ENCODE peak calls at places on chromosomes 1 and 21, in four cellular contexts. T is K562, B is HepG2, N is H1. K is an unnamed sample.

GRCh38 chr1:90198616-90199015 is 203.7 kb downstream of the ZNF326 start:
- DNase-seq in N (no peak), T (no peak), B (no peak), K (no peak)

GRCh38 chr1:2528016-2528415 is 1.6 kb upstream of the PANK4 start:
- DNase-seq in B (no peak), N (no peak), T (no peak), K (no peak)

GRCh38 chr1:36350659-36351171 is 27.3 kb upstream of the EVA1B start:
- DNase-seq in N (no peak), T (no peak), B (no peak), K (peak)

GRCh38 chr1:159171254-159171687 is at the start of gene CADM3:
- DNase-seq in N (no peak), B (no peak), T (no peak), K (no peak)

GRCh38 chr1:246608616-246609376 is 42.5 kb downstream of the CNST start:
- DNase-seq in T (no peak), B (peak), N (no peak), K (peak)

GRCh38 chr1:205012416-205013140 is 30.4 kb upstream of the CNTN2 start:
- DNase-seq in N (no peak), B (no peak), T (no peak), K (no peak)

GRCh38 chr1:86782482-86782881 is 78.1 kb downstream of the SH3GLB1 start:
- DNase-seq in B (peak), N (no peak), T (no peak), K (no peak)

GRCh38 chr1:152359906-152360305 is at the start of gene FLG2:
- DNase-seq in N (no peak), B (no peak), T (no peak), K (no peak)

GRCh38 chr1:59393211-59394180 is 96.6 kb downstream of the FGGY start:
- DNase-seq in N (no peak), B (peak), T (peak), K (no peak)

GRCh38 chr1:965526-966134 is 652 bp upstream of the PLEKHN1 start:
- DNase-seq in N (no peak), T (no peak), B (no peak), K (no peak)

GRCh38 chr1:112950426-112950825 is 5.6 kb downstream of the SLC16A1 start:
- DNase-seq in T (no peak), N (no peak), B (no peak), K (no peak)

GRCh38 chr1:99529002-99529401 is 116.9 kb upstream of the PALMD start:
- DNase-seq in N (no peak), B (no peak), T (no peak), K (no peak)

GRCh38 chr1:39268906-39269305 is 64.4 kb downstream of the MACF1 start:
- DNase-seq in N (peak), B (no peak), T (no peak), K (no peak)

GRCh38 chr21:31801551-31802234 is 69.8 kb upstream of the SCAF4 start:
- DNase-seq in T (no peak), N (no peak), B (peak), K (no peak)

GRCh38 chr1:65971547-65971946 is 178.9 kb downstream of the PDE4B start:
- DNase-seq in T (no peak), B (no peak), N (no peak), K (no peak)

GRCh38 chr1:84145051-84145450 is 980 bp downstream of the PRKACB start:
- DNase-seq in B (no peak), N (no peak), T (no peak), K (no peak)

GRCh38 chr1:222711319-222712252 is 705 bp downstream of the AIDA start:
- DNase-seq in B (peak), N (no peak), T (peak), K (peak)

GRCh38 chr1:192967211-192967877 is 91.8 kb downstream of the UCHL5 start:
- DNase-seq in B (no peak), T (no peak), N (no peak), K (no peak)

GRCh38 chr1:57204942-57205787 is 218.7 kb downstream of the DAB1 start:
- DNase-seq in B (no peak), N (peak), T (no peak), K (no peak)

GRCh38 chr1:222896630-222897526 is 82.0 kb downstream of the DISP1 start:
- DNase-seq in B (no peak), N (no peak), T (no peak), K (no peak)

GRCh38 chr1:15154480-15155036 is 1.0 kb downstream of the TMEM51 start:
- DNase-seq in N (no peak), T (peak), B (no peak), K (no peak)

GRCh38 chr1:214282696-214283225 is 1.8 kb downstream of the SMYD2 start:
- DNase-seq in T (no peak), N (no peak), B (no peak), K (no peak)

GRCh38 chr1:117605811-117606607 is at the start of gene TENT5C:
- DNase-seq in T (peak), N (peak), B (peak), K (peak)

GRCh38 chr1:228098323-228098931 is 4.7 kb downstream of the C1orf35 start:
- DNase-seq in B (no peak), T (peak), N (no peak), K (no peak)

GRCh38 chr1:117570988-117571409 is 34.8 kb upstream of the TENT5C start:
- DNase-seq in N (no peak), T (no peak), B (no peak), K (no peak)

GRCh38 chr1:12565966-12566352 is 52.1 kb downstream of the DHRS3 start:
- DNase-seq in N (no peak), T (no peak), B (no peak), K (no peak)

GRCh38 chr1:157105988-157106812 is 6.6 kb upstream of the ETV3L start:
- DNase-seq in B (no peak), N (no peak), T (no peak), K (peak)

GRCh38 chr1:213982814-213983588 is 4.8 kb upstream of the PROX1 start:
- DNase-seq in T (no peak), N (no peak), B (no peak), K (no peak)

GRCh38 chr1:62318320-62318755 is 896 bp downstream of the KANK4 start:
- DNase-seq in T (no peak), B (no peak), N (no peak), K (no peak)

GRCh38 chr1:147892731-147893214 is 9.8 kb upstream of the GJA8 start:
- DNase-seq in B (peak), N (no peak), T (peak), K (peak)

GRCh38 chr1:47745725-47746609 is 251.2 kb downstream of the TRABD2B start:
- DNase-seq in N (no peak), B (no peak), T (no peak), K (no peak)

GRCh38 chr1:171988243-171988642 is 146.9 kb downstream of the DNM3 start:
- DNase-seq in B (no peak), T (no peak), N (no peak), K (no peak)

GRCh38 chr1:51330331-51331201 is at the start of gene TTC39A:
- DNase-seq in N (no peak), T (no peak), B (no peak), K (no peak)

GRCh38 chr1:51336711-51337110 is 6.3 kb upstream of the TTC39A start:
- DNase-seq in T (no peak), N (no peak), B (no peak), K (no peak)

GRCh38 chr1:51340380-51340779 is 10.0 kb upstream of the TTC39A start:
- DNase-seq in B (no peak), N (no peak), T (peak), K (no peak)

GRCh38 chr1:51331206-51332100 is 1.1 kb upstream of the TTC39A start:
- DNase-seq in N (no peak), T (peak), B (peak), K (peak)

GRCh38 chr1:51336004-51336403 is 5.6 kb upstream of the TTC39A start:
- DNase-seq in N (no peak), B (no peak), T (no peak), K (no peak)
- TF ChIP-seq RFX5 in N (no peak), B (no peak), T (no peak), K (no peak)

GRCh38 chr1:55632058-55632457 is 416.9 kb upstream of the USP24 start:
- DNase-seq in B (no peak), T (no peak), N (no peak), K (peak)
- TF ChIP-seq RNF2 in B (no peak), T (no peak), N (no peak), K (no peak)

DNA sequence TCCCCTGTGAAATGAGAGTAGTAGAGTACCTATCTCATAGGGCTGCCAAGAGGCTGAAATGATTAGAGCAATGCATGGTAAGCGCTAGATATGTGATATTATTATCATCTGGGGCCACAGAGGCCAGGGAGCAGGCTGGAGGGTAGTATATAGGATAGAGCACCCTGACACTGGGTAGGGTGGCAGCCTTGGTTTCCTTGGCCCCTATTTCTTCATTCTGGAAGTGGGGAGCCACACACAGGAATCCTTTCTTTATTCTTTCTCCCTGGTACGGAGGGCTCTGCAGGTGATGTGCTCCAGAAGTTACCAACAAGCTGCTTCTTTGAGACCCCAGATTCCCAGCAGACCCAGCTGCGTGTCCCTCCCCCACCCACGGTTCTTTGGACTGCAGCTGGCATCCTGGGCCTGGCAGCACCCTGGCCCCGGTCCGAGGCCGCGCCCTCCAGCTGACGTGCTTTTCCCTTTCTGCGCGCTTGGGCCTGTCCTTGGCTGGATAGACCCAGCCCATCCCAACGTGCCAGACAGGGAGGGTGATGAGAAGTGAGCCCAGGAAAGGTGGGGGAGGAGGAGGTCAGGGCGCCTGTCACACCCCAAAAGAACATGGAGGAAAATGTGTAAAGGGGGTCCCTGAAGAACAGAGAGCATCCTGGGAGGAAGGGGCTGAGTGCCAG is 18.2 kb downstream of the INAVA start:
- DNase-seq in N (no peak), B (no peak), T (no peak), K (no peak)
- TF ChIP-seq RFX5 in N (no peak), B (no peak), T (no peak), K (no peak)

GRCh38 chr1:32893198-32894018 is 7.1 kb downstream of the HPCA start:
- DNase-seq in N (no peak), T (peak), B (no peak), K (peak)

GRCh38 chr1:32892368-32893197 is 6.3 kb downstream of the HPCA start:
- DNase-seq in T (peak), B (no peak), N (peak), K (peak)

GRCh38 chr1:32894681-32895080 is 6.5 kb downstream of the TMEM54 start:
- DNase-seq in B (no peak), N (no peak), T (no peak), K (no peak)

GRCh38 chr1:32895325-32896215 is 5.6 kb downstream of the TMEM54 start:
- DNase-seq in T (no peak), B (no peak), N (no peak), K (no peak)

DNA sequence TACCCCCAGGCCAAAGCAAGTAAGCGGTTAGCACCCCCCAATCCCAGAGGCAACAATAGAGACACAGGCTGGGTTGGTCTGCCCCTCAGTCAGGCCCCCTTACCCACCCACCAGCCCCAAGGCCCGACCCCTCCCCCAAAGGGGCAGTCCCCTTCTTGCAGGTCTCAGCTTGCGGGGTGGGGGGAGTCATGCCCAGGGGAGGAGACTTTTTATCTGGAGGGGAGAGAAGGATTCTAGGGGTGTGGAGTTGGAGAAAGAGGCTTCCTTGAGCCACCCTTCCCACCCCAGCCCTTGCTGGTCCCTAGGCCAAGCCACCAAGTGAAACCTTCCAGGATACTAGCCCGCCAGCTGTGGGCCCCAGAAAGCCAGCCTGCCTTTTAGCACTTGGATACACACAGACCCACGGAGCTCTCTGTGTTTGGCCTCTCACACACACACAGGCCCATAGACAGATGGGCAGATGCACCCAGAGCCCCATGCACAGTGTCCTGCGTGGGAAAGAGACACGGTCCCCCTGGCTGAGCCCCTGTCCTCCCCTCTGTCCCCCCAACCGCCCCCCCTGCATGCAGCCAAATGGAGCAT is 7.1 kb downstream of the TMEM54 start:
- DNase-seq in T (no peak), N (no peak), B (no peak), K (no peak)
- TF ChIP-seq RNF2 in T (no peak), N (no peak), B (no peak), K (no peak)

DNA sequence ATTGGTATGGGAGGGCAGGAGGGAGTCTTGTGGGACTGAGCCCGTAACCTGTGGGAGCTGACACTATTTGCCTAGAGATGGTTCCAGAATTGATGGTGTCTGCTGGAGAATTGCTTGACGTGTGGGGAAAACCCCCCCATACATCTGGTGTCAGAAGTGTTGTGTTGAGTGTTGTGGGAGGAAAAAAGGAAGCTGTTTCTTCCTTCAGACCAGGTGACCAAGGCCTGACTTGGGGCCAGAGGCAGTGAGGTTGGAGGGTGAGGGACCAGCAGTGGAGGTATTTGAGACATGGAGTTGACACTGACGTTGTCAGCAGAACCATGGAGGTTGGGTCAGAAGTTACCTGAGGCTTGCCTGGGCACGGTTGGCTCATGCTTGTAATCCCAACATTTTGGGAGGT is 8.3 kb downstream of the SHISAL2A start:
- DNase-seq in B (no peak), N (no peak), T (no peak), K (no peak)
- TF ChIP-seq RFX5 in B (no peak), N (no peak), T (no peak), K (no peak)

GRCh38 chr1:175166746-175167145 is 25.8 kb downstream of the KIAA0040 start:
- DNase-seq in T (no peak), N (no peak), B (no peak), K (no peak)

GRCh38 chr1:175171214-175171913 is 21.2 kb downstream of the KIAA0040 start:
- DNase-seq in N (no peak), T (no peak), B (no peak), K (no peak)

GRCh38 chr1:175168782-175169181 is 23.8 kb downstream of the KIAA0040 start:
- DNase-seq in T (peak), N (no peak), B (no peak), K (no peak)

GRCh38 chr1:175172503-175172902 is 20.1 kb downstream of the KIAA0040 start:
- DNase-seq in T (no peak), N (no peak), B (no peak), K (no peak)

DNA sequence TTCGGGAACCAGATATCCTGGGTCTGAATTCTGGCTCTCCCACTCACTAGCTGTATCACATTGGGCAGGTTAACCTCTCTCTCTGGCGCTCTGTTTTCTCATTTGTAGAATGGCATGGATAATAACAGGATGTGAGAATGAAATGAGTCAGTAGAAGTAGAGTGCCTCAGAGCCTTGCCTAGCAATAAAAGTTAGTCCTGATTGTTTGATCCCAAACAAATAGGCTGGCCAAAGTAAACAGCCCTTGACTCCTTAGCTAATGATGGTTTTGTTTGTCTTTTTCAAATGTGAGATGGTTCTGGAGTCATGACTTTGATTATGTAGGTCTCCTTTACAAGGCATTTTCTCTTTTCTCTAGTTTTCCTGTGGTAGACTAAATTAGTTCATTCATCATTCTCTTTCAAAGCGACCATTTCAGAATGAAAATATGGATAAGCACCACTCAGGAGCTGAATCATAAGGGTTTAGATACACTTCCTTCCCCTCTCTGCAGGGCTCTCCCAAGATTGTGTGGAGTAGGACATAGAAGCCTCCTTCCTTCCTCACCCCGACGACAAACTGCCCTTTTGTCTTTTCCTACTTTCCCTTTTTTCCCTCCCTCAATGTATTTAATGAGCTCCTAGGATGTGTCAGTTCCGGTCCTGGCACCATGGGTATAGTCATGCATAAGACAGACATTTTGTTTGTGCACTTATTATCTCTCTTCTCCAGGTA is 23.1 kb downstream of the KIAA0040 start:
- DNase-seq in B (no peak), T (no peak), N (no peak), K (no peak)
- TF ChIP-seq RNF2 in B (no peak), T (no peak), N (no peak), K (no peak)

DNA sequence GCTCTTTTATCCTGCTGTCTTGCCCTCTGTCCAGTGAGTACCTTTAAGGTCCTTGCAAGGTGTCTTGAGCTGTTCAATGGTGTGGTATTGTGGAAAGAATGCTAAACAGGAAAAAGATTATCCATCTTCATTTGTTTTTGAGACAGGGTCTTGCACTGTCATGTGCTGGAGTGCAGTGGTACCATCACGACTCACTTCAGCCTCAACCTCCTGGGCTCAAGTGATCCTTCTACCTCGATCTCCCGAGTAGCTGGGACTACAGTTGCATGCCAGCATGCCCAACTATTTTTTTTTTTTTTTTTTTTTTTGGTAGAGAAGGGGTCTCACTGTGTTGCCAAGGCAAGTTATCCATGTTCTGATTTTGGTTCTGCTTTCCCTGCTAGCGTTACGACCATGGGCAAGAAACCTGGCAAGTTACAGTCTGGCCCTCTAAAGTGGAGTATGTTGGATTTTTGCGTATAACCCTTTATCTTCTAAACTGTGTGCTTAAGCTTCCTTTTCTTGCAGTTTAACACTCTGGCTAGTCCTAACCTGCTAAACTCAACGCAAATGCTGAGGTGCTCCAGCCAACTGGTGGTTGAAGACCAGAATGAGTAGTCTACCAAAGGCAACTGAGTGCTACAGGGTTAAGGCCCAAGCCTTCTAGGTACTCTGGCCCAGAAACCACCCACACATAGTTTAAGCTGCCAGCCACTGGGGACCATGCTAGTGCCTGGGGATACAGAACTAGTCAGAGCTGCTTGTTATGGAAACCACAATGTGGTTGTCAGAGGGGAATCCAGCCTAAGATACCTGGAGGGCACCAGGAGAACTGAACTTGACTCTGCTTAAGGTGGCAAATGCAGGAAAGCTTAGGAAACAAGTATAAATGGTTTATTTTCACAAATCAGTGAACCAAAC is 7.9 kb downstream of the RPL11 start:
- DNase-seq in B (no peak), T (no peak), N (no peak), K (no peak)
- TF ChIP-seq RFX5 in B (no peak), T (no peak), N (no peak), K (no peak)

GRCh38 chr1:203435628-203436027 is 40.0 kb upstream of the PRELP start:
- DNase-seq in N (no peak), T (no peak), B (no peak), K (no peak)
- TF ChIP-seq RNF2 in N (no peak), T (no peak), B (no peak), K (no peak)

K was measured in A549.